ENCODE peak calls at places on chromosomes 7 and 10, in four cellular contexts. G, H, Z and R are unnamed samples.

GRCh38 chr7:6382797-6383196 is 65.0 kb downstream of the DAGLB start:
- DNase-seq in H (no peak), G (no peak), Z (no peak), R (no peak)

GRCh38 chr10:4826788-4827324 is 849 bp downstream of the AKR1E2 start:
- DNase-seq in Z (no peak), H (no peak), G (no peak), R (no peak)

GRCh38 chr10:50469288-50469687 is 154.5 kb downstream of the SGMS1 start:
- DNase-seq in H (no peak), G (no peak), Z (no peak), R (no peak)

GRCh38 chr7:48813472-48813871 is 110.9 kb upstream of the CDC14C start:
- DNase-seq in H (no peak), G (no peak), Z (no peak), R (no peak)

GRCh38 chr10:1933215-1933614 is 195.9 kb upstream of the ADARB2 start:
- DNase-seq in G (no peak), Z (no peak), H (no peak), R (no peak)

GRCh38 chr7:27095897-27096755 is at the start of gene HOXA1:
- DNase-seq in Z (peak), H (peak), G (peak), R (no peak)

GRCh38 chr7:156820445-156821063 is 72.4 kb downstream of the LMBR1 start:
- DNase-seq in Z (no peak), G (no peak), H (no peak), R (no peak)

GRCh38 chr10:29998142-29998808 is 61.1 kb downstream of the JCAD start:
- DNase-seq in G (peak), H (peak), Z (peak), R (peak)

GRCh38 chr10:103053659-103054581 is 135.8 kb downstream of the CNNM2 start:
- DNase-seq in G (no peak), Z (peak), H (peak), R (peak)

GRCh38 chr10:97686301-97686961 is 610 bp downstream of the AVPI1 start:
- DNase-seq in G (no peak), H (no peak), Z (no peak), R (no peak)

GRCh38 chr10:92892706-92893054 is 44.4 kb downstream of the EXOC6 start:
- DNase-seq in Z (no peak), H (no peak), G (no peak), R (no peak)

GRCh38 chr10:71253981-71254818 is 41.8 kb downstream of the UNC5B start:
- DNase-seq in Z (no peak), H (no peak), G (no peak), R (no peak)

GRCh38 chr7:26489906-26490305 is 198.2 kb downstream of the SNX10 start:
- DNase-seq in Z (no peak), H (no peak), G (no peak), R (no peak)

GRCh38 chr7:15558747-15559146 is 3.1 kb downstream of the AGMO start:
- DNase-seq in Z (no peak), G (peak), H (no peak), R (no peak)

GRCh38 chr10:122830965-122831353 is 14.7 kb downstream of the CUZD1 start:
- DNase-seq in Z (no peak), G (no peak), H (no peak), R (no peak)

GRCh38 chr7:47552631-47553030 is 29.3 kb downstream of the TNS3 start:
- DNase-seq in Z (no peak), H (no peak), G (peak), R (no peak)

GRCh38 chr10:44902838-44903545 is 8.1 kb upstream of the TMEM72 start:
- DNase-seq in H (no peak), G (no peak), Z (no peak), R (no peak)

GRCh38 chr10:78577673-78578072 is 491.1 kb upstream of the ZMIZ1 start:
- DNase-seq in G (no peak), H (no peak), Z (no peak), R (no peak)

GRCh38 chr10:103598654-103599115 is 105.2 kb downstream of the NEURL1 start:
- DNase-seq in Z (peak), H (peak), G (peak), R (peak)

GRCh38 chr10:107589081-107589480 is 424.6 kb upstream of the SORCS1 start:
- DNase-seq in G (no peak), H (no peak), Z (no peak), R (no peak)

GRCh38 chr10:58219875-58220274 is 47.8 kb downstream of the IPMK start:
- DNase-seq in H (no peak), G (no peak), Z (no peak), R (no peak)